ENCODE peak calls at places on chromosome 5, in ten cellular contexts. V, X, A, T, K, U, O, N, G and B are unnamed samples.
A peak's percentile ranks its signal among the peaks of the same experiment; 100 is the strongest.

GRCh38 chr5:131609774-131610173 is 25.3 kb downstream of the RAPGEF6 start:
- DNase-seq in V (no peak), X (no peak), A (no peak), T (no peak), K (no peak), U (peak; percentile 10), O (no peak), N (no peak), G (no peak), B (no peak)

GRCh38 chr5:177310757-177311173 is 933 bp downstream of the MXD3 start:
- DNase-seq in V (no peak), X (peak; percentile 37), A (no peak), T (no peak), K (no peak), U (peak; percentile 32), O (no peak), N (peak; percentile 46), G (no peak), B (no peak)

GRCh38 chr5:231661-232060 is 13.5 kb downstream of the SDHA start:
- DNase-seq in V (no peak), X (no peak), A (no peak), T (no peak), K (no peak), U (no peak), O (no peak), N (no peak), G (no peak), B (no peak)

GRCh38 chr5:84016090-84016489 is 295.4 kb upstream of the HAPLN1 start:
- DNase-seq in V (no peak), X (no peak), A (no peak), T (no peak), K (no peak), U (peak; percentile 14), O (no peak), N (no peak), G (no peak), B (no peak)

GRCh38 chr5:96377597-96377996 is 55.5 kb downstream of the PCSK1 start:
- DNase-seq in V (no peak), X (no peak), A (no peak), T (no peak), K (no peak), U (no peak), O (no peak), N (no peak), G (no peak), B (no peak)

GRCh38 chr5:89399553-89399952 is 516.6 kb upstream of the MEF2C start:
- DNase-seq in V (no peak), X (peak; percentile 15), A (no peak), T (no peak), K (no peak), U (peak; percentile 62), O (no peak), N (no peak), G (no peak), B (no peak)

GRCh38 chr5:67495072-67495471 is 298.5 kb upstream of the CD180 start:
- DNase-seq in V (no peak), X (no peak), A (no peak), T (no peak), K (no peak), U (no peak), O (no peak), N (no peak), G (no peak), B (no peak)

GRCh38 chr5:156325671-156326070 is 1.3 kb upstream of the SGCD start:
- DNase-seq in V (no peak), X (no peak), A (no peak), T (no peak), K (no peak), U (no peak), O (no peak), N (no peak), G (no peak), B (no peak)

GRCh38 chr5:141657937-141658545 is 6.8 kb upstream of the FCHSD1 start:
- DNase-seq in V (no peak), X (peak; percentile 81), A (peak; percentile 93), T (no peak), K (no peak), U (peak; percentile 98), O (no peak), N (no peak), G (no peak), B (peak; percentile 53)

GRCh38 chr5:156473271-156473935 is 146.4 kb downstream of the SGCD start:
- DNase-seq in V (no peak), X (no peak), A (peak; percentile 39), T (no peak), K (no peak), U (peak; percentile 50), O (no peak), N (no peak), G (no peak), B (peak; percentile 10)

GRCh38 chr5:110333384-110333783 is 393.1 kb downstream of the TMEM232 start:
- DNase-seq in V (no peak), X (peak; percentile 24), A (peak; percentile 6), T (no peak), K (no peak), U (peak; percentile 31), O (no peak), N (no peak), G (no peak), B (no peak)

GRCh38 chr5:127031147-127031862 is 947 bp upstream of the MARCHF3 start:
- DNase-seq in V (peak; percentile 8), X (no peak), A (no peak), T (no peak), K (no peak), U (no peak), O (peak; percentile 5), N (no peak), G (peak; percentile 56), B (no peak)

GRCh38 chr5:169548315-169548714 is 35.3 kb upstream of the SPDL1 start:
- DNase-seq in V (no peak), X (peak; percentile 66), A (no peak), T (no peak), K (no peak), U (peak; percentile 73), O (no peak), N (no peak), G (no peak), B (no peak)

GRCh38 chr5:161847896-161848510 is at the start of gene GABRA1:
- DNase-seq in V (no peak), X (no peak), A (no peak), T (no peak), K (no peak), U (peak; percentile 0), O (no peak), N (no peak), G (no peak), B (no peak)

GRCh38 chr5:1910861-1911772 is 28.4 kb upstream of the IRX4 start:
- DNase-seq in V (no peak), X (no peak), A (no peak), T (peak; percentile 10), K (no peak), U (no peak), O (no peak), N (no peak), G (no peak), B (no peak)

GRCh38 chr5:136023935-136024645 is 4.7 kb upstream of the TGFBI start:
- DNase-seq in V (no peak), X (no peak), A (peak; percentile 65), T (no peak), K (no peak), U (peak; percentile 75), O (no peak), N (no peak), G (no peak), B (no peak)

GRCh38 chr5:172699999-172700685 is 59.1 kb downstream of the NEURL1B start:
- DNase-seq in V (no peak), X (no peak), A (no peak), T (no peak), K (no peak), U (no peak), O (no peak), N (no peak), G (no peak), B (no peak)

GRCh38 chr5:43631182-43631910 is 28.4 kb downstream of the NNT start:
- DNase-seq in V (peak; percentile 6), X (peak; percentile 93), A (peak; percentile 48), T (peak; percentile 14), K (peak; percentile 2), U (peak; percentile 90), O (peak; percentile 20), N (peak; percentile 50), G (no peak), B (peak; percentile 10)

GRCh38 chr5:3466392-3466791 is 129.2 kb upstream of the IRX1 start:
- DNase-seq in V (no peak), X (no peak), A (no peak), T (no peak), K (no peak), U (no peak), O (no peak), N (no peak), G (no peak), B (no peak)

GRCh38 chr5:155049569-155050383 is 36.2 kb downstream of the KIF4B start:
- DNase-seq in V (no peak), X (peak; percentile 31), A (no peak), T (no peak), K (no peak), U (peak; percentile 7), O (no peak), N (peak; percentile 29), G (no peak), B (no peak)

GRCh38 chr5:38807570-38808461 is 38.0 kb upstream of the OSMR start:
- DNase-seq in V (no peak), X (peak; percentile 92), A (peak; percentile 54), T (no peak), K (no peak), U (peak; percentile 82), O (no peak), N (no peak), G (no peak), B (no peak)

GRCh38 chr5:115778417-115778816 is 38.0 kb downstream of the CDO1 start:
- DNase-seq in V (no peak), X (no peak), A (no peak), T (no peak), K (no peak), U (no peak), O (no peak), N (no peak), G (no peak), B (no peak)

GRCh38 chr5:139293504-139294371 is at the start of gene MATR3:
- DNase-seq in V (peak; percentile 92), X (peak; percentile 91), A (peak; percentile 88), T (peak; percentile 87), K (peak; percentile 89), U (peak; percentile 97), O (peak; percentile 91), N (peak; percentile 98), G (peak; percentile 94), B (peak; percentile 73)